ENCODE peak calls at places on chromosomes 11 and 22, in ten cellular contexts. U is RWPE1; J is HS-5; Q is pons; T is stimulated activated CD8-positive, alpha-beta memory T cell treated with anti-CD3 and anti-CD28 coated beads, Interleukin-15, amount 100 ng/mL, for 1 hour; M is esophagus squamous epithelium; G is A172; Z is activated naive CD4-positive, alpha-beta T cell; R is MG63; V is NB4. W is an unnamed sample.

GRCh38 chr22:26711205-26711958 is 54.0 kb downstream of the MIAT start:
- DNase-seq in J (no peak), G (no peak), U (no peak), R (no peak), Z (no peak), Q (no peak), T (no peak), V (no peak), M (no peak), W (no peak)

GRCh38 chr22:45389546-45389945 is 23.9 kb downstream of the SMC1B start:
- DNase-seq in V (no peak), Q (no peak), T (no peak), R (no peak), M (no peak), U (no peak), G (no peak), Z (no peak), J (no peak), W (no peak)

GRCh38 chr22:37643225-37643847 is 3.9 kb downstream of the SH3BP1 start:
- DNase-seq in V (peak), Q (peak), M (no peak), T (peak), J (no peak), R (peak), Z (peak), G (peak), U (peak), W (peak)

GRCh38 chr22:23060612-23061400 is 9.5 kb upstream of the GNAZ start:
- DNase-seq in T (no peak), G (no peak), M (no peak), U (no peak), V (no peak), Q (no peak), R (no peak), Z (no peak), J (no peak), W (no peak)

GRCh38 chr11:121741954-121742361 is 289.2 kb upstream of the SORL1-AS1 start:
- DNase-seq in R (no peak), V (no peak), U (no peak), Z (no peak), M (no peak), T (no peak), J (no peak), Q (peak), G (no peak), W (no peak)

GRCh38 chr22:49964493-49965290 is 4.1 kb downstream of the PIM3 start:
- DNase-seq in R (no peak), Q (no peak), J (no peak), T (no peak), G (no peak), Z (no peak), M (no peak), U (no peak), V (no peak), W (no peak)

GRCh38 chr11:34637303-34637702 is 16.4 kb downstream of the EHF start:
- DNase-seq in Q (peak), Z (no peak), R (no peak), G (no peak), V (no peak), U (no peak), T (no peak), J (no peak), M (no peak), W (no peak)

GRCh38 chr11:33769542-33769941 is 4.8 kb downstream of the FBXO3 start:
- DNase-seq in V (no peak), U (peak), R (no peak), J (no peak), Z (no peak), G (peak), Q (no peak), T (no peak), M (no peak), W (no peak)

GRCh38 chr22:22235564-22235963 is 9.0 kb upstream of the VPREB1 start:
- DNase-seq in U (no peak), M (no peak), T (peak), Z (peak), J (no peak), G (peak), R (no peak), Q (peak), V (peak), W (peak)

GRCh38 chr11:79546366-79546765 is 105.5 kb upstream of the TENM4 start:
- DNase-seq in U (no peak), Z (no peak), M (no peak), G (no peak), T (no peak), J (no peak), Q (no peak), R (no peak), V (no peak), W (no peak)

GRCh38 chr11:57476883-57477506 is 16.7 kb downstream of the RTN4RL2 start:
- DNase-seq in R (no peak), Q (no peak), T (no peak), J (no peak), Z (no peak), V (peak), G (no peak), U (peak), M (no peak), W (peak)

GRCh38 chr11:30172872-30173271 is 57.9 kb upstream of the FSHB start:
- DNase-seq in G (no peak), T (no peak), U (no peak), Q (no peak), M (no peak), V (no peak), J (no peak), R (no peak), Z (no peak), W (no peak)

GRCh38 chr22:36764060-36764459 is 11.9 kb downstream of the IFT27 start:
- DNase-seq in G (no peak), U (no peak), R (no peak), T (no peak), J (no peak), Q (no peak), M (no peak), Z (no peak), V (no peak), W (no peak)

GRCh38 chr22:45478108-45478771 is 24.4 kb upstream of the FBLN1 start:
- DNase-seq in J (peak), V (no peak), Z (no peak), M (no peak), Q (no peak), R (peak), U (peak), G (peak), T (no peak), W (no peak)

GRCh38 chr11:12845739-12846358 is 163.3 kb upstream of the RASSF10 start:
- DNase-seq in J (no peak), V (no peak), Q (peak), G (peak), T (no peak), Z (no peak), M (no peak), U (no peak), R (peak), W (no peak)

GRCh38 chr11:117058761-117059233 is 39.4 kb downstream of the SIK3 start:
- DNase-seq in R (no peak), M (no peak), Q (peak), V (no peak), G (peak), Z (no peak), U (no peak), J (no peak), T (no peak), W (no peak)

GRCh38 chr11:64285885-64286800 is 495 bp downstream of the GPR137 start:
- DNase-seq in V (peak), U (no peak), G (peak), Z (no peak), J (no peak), R (no peak), Q (no peak), M (no peak), T (no peak), W (no peak)

GRCh38 chr11:61919841-61920631 is 2.7 kb upstream of the RAB3IL1 start:
- DNase-seq in M (no peak), G (no peak), Q (no peak), V (no peak), Z (no peak), J (no peak), T (no peak), U (no peak), R (no peak), W (no peak)

GRCh38 chr11:120818097-120818496 is 205.8 kb upstream of the TBCEL start:
- DNase-seq in Q (no peak), Z (no peak), R (no peak), G (no peak), V (no peak), T (no peak), U (no peak), M (no peak), J (no peak), W (no peak)

GRCh38 chr11:77879218-77879617 is 58.3 kb downstream of the AAMDC start:
- DNase-seq in U (no peak), R (peak), Q (no peak), G (no peak), V (no peak), M (no peak), Z (no peak), T (no peak), J (no peak), W (no peak)

GRCh38 chr11:93392862-93393261 is 62.3 kb downstream of the DEUP1 start:
- DNase-seq in J (no peak), R (no peak), G (peak), Q (no peak), Z (no peak), T (no peak), V (no peak), M (no peak), U (no peak), W (no peak)

GRCh38 chr11:69540118-69541000 is 58.9 kb downstream of the LINC01488 start:
- DNase-seq in Q (no peak), R (no peak), T (no peak), U (no peak), M (no peak), G (peak), V (no peak), Z (no peak), J (no peak), W (no peak)

GRCh38 chr11:107928767-107929507 is 689 bp downstream of the RAB39A start:
- DNase-seq in V (peak), M (no peak), G (no peak), Q (peak), T (no peak), U (no peak), J (no peak), Z (no peak), R (peak), W (no peak)

GRCh38 chr11:13207270-13207664 is 70.3 kb upstream of the BMAL1 start:
- DNase-seq in R (no peak), M (no peak), G (no peak), U (no peak), Z (no peak), Q (no peak), T (no peak), J (no peak), V (no peak), W (no peak)

GRCh38 chr11:130907229-130907628 is 9.1 kb downstream of the SNX19 start:
- DNase-seq in G (no peak), Q (no peak), U (no peak), V (no peak), T (no peak), Z (no peak), J (no peak), R (no peak), M (no peak), W (no peak)

GRCh38 chr11:16923987-16924386 is 90.2 kb downstream of the PLEKHA7 start:
- DNase-seq in U (peak), T (no peak), Q (no peak), J (no peak), R (no peak), G (no peak), Z (no peak), M (no peak), V (no peak), W (no peak)

GRCh38 chr11:35274909-35275807 is 136.2 kb downstream of the CD44 start:
- DNase-seq in Z (no peak), Q (peak), U (no peak), T (no peak), R (peak), M (no peak), V (no peak), J (no peak), G (peak), W (no peak)